ENCODE peak calls at places on chromosomes 3 and 15, in nine cellular contexts. H is prostate gland, Q is upper lobe of right lung, X is GM12864, K is choroid plexus epithelial cell, J is cardiac muscle cell, R is esophagus squamous epithelium, S is astrocyte of the spinal cord, N is tibial nerve. P is an unnamed sample.

GRCh38 chr3:127264292-127264691 is 23.6 kb downstream of the PRR20G start:
- DNase-seq in H (no peak), Q (no peak), X (no peak), K (no peak), J (peak), R (no peak), S (no peak), N (no peak), P (peak)

GRCh38 chr3:63684081-63684480 is 31.6 kb downstream of the SNTN start:
- DNase-seq in H (no peak), Q (no peak), X (no peak), K (no peak), J (no peak), R (no peak), S (no peak), N (no peak), P (no peak)

GRCh38 chr15:97654677-97655076 is 305.8 kb upstream of the ARRDC4 start:
- DNase-seq in H (no peak), Q (no peak), X (no peak), K (no peak), J (no peak), R (no peak), S (no peak), N (no peak), P (peak)

GRCh38 chr3:37847689-37848088 is 14.0 kb upstream of the CTDSPL start:
- DNase-seq in H (no peak), Q (no peak), X (no peak), K (no peak), J (no peak), R (no peak), S (no peak), N (no peak), P (no peak)

GRCh38 chr3:15958692-15959433 is 161.1 kb upstream of the ANKRD28 start:
- DNase-seq in H (no peak), Q (no peak), X (no peak), K (peak), J (no peak), R (no peak), S (peak), N (no peak), P (no peak)

GRCh38 chr3:183959214-183959613 is 58.5 kb downstream of the ABCC5 start:
- DNase-seq in H (no peak), Q (no peak), X (no peak), K (no peak), J (no peak), R (no peak), S (no peak), N (no peak), P (no peak)

GRCh38 chr15:50562735-50563640 is 16.5 kb upstream of the USP50 start:
- DNase-seq in H (no peak), Q (no peak), X (no peak), K (peak), J (peak), R (no peak), S (peak), N (no peak), P (no peak)

GRCh38 chr3:170909129-170909903 is 879 bp upstream of the EIF5A2 start:
- DNase-seq in H (no peak), Q (peak), X (no peak), K (peak), J (peak), R (no peak), S (peak), N (no peak), P (peak)

GRCh38 chr3:4351164-4351855 is 48.1 kb downstream of the SETMAR start:
- DNase-seq in H (no peak), Q (no peak), X (no peak), K (no peak), J (peak), R (no peak), S (no peak), N (no peak), P (no peak)

GRCh38 chr3:123618768-123619484 is 34.1 kb upstream of the HACD2 start:
- DNase-seq in H (peak), Q (no peak), X (no peak), K (peak), J (peak), R (no peak), S (peak), N (peak), P (peak)

GRCh38 chr15:101258238-101259144 is 6.6 kb upstream of the CHSY1 start:
- DNase-seq in H (peak), Q (no peak), X (peak), K (peak), J (peak), R (no peak), S (peak), N (no peak), P (peak)

GRCh38 chr15:78131295-78132021 is at the start of gene CIB2:
- DNase-seq in H (peak), Q (peak), X (no peak), K (peak), J (peak), R (no peak), S (peak), N (no peak), P (peak)

GRCh38 chr3:3031358-3031757 is 78.8 kb downstream of the IL5RA start:
- DNase-seq in H (no peak), Q (no peak), X (no peak), K (no peak), J (peak), R (no peak), S (no peak), N (no peak), P (no peak)

GRCh38 chr3:17730318-17730967 is 12.0 kb downstream of the TBC1D5 start:
- DNase-seq in H (no peak), Q (no peak), X (no peak), K (peak), J (peak), R (no peak), S (peak), N (no peak), P (peak)

GRCh38 chr3:89264037-89264560 is 156.7 kb downstream of the EPHA3 start:
- DNase-seq in H (no peak), Q (no peak), X (no peak), K (no peak), J (no peak), R (no peak), S (no peak), N (no peak), P (no peak)

GRCh38 chr15:50594311-50594710 is 47.8 kb upstream of the USP50 start:
- DNase-seq in H (no peak), Q (no peak), X (no peak), K (no peak), J (no peak), R (no peak), S (no peak), N (no peak), P (no peak)

GRCh38 chr3:139537325-139537724 is 2.2 kb downstream of the RBP1 start:
- DNase-seq in H (no peak), Q (no peak), X (no peak), K (peak), J (no peak), R (no peak), S (peak), N (no peak), P (no peak)

GRCh38 chr3:47259114-47259513 is 23.5 kb downstream of the KIF9 start:
- DNase-seq in H (no peak), Q (peak), X (no peak), K (no peak), J (no peak), R (no peak), S (no peak), N (no peak), P (no peak)

GRCh38 chr15:62742409-62743171 is 300.0 kb upstream of the TPM1 start:
- DNase-seq in H (peak), Q (no peak), X (peak), K (peak), J (peak), R (no peak), S (peak), N (peak), P (peak)

GRCh38 chr15:34984884-34985630 is 3.0 kb downstream of the ZNF770 start:
- DNase-seq in H (no peak), Q (peak), X (no peak), K (peak), J (peak), R (no peak), S (peak), N (no peak), P (no peak)

GRCh38 chr15:99474981-99475753 is 90.6 kb upstream of the MEF2A start:
- DNase-seq in H (no peak), Q (no peak), X (no peak), K (no peak), J (no peak), R (no peak), S (no peak), N (no peak), P (no peak)

GRCh38 chr15:58522865-58523264 is 91.1 kb downstream of the LIPC start:
- DNase-seq in H (no peak), Q (no peak), X (no peak), K (no peak), J (no peak), R (no peak), S (no peak), N (no peak), P (no peak)

GRCh38 chr3:109098245-109098644 is 19.7 kb downstream of the MORC1 start:
- DNase-seq in H (peak), Q (no peak), X (no peak), K (peak), J (no peak), R (no peak), S (no peak), N (no peak), P (peak)

GRCh38 chr3:56404884-56405283 is 63.4 kb downstream of the ERC2 start:
- DNase-seq in H (no peak), Q (no peak), X (no peak), K (no peak), J (no peak), R (no peak), S (no peak), N (no peak), P (no peak)

GRCh38 chr3:71912839-71913495 is 128.0 kb upstream of the PROK2 start:
- DNase-seq in H (no peak), Q (no peak), X (no peak), K (no peak), J (no peak), R (no peak), S (no peak), N (no peak), P (no peak)

GRCh38 chr3:35597490-35597889 is 41.8 kb upstream of the ARPP21 start:
- DNase-seq in H (no peak), Q (no peak), X (no peak), K (no peak), J (no peak), R (no peak), S (no peak), N (no peak), P (no peak)

GRCh38 chr3:101128786-101129185 is 135.6 kb upstream of the ABI3BP start:
- DNase-seq in H (no peak), Q (no peak), X (no peak), K (no peak), J (no peak), R (no peak), S (no peak), N (no peak), P (no peak)

GRCh38 chr3:20256144-20256543 is 70.1 kb upstream of the SGO1 start:
- DNase-seq in H (no peak), Q (no peak), X (no peak), K (no peak), J (no peak), R (no peak), S (peak), N (no peak), P (no peak)

GRCh38 chr15:29131336-29132109 is 138.1 kb downstream of the NSMCE3 start:
- DNase-seq in H (no peak), Q (no peak), X (no peak), K (no peak), J (no peak), R (no peak), S (no peak), N (no peak), P (no peak)

GRCh38 chr3:114155370-114155821 is 23.5 kb downstream of the DRD3 start:
- DNase-seq in H (no peak), Q (no peak), X (no peak), K (peak), J (peak), R (no peak), S (peak), N (no peak), P (peak)

GRCh38 chr15:51218249-51218648 is 120.1 kb downstream of the CYP19A1 start:
- DNase-seq in H (no peak), Q (no peak), X (no peak), K (no peak), J (no peak), R (no peak), S (peak), N (no peak), P (no peak)

GRCh38 chr3:40477671-40478070 is 749 bp downstream of the ZNF619 start:
- DNase-seq in H (no peak), Q (no peak), X (no peak), K (peak), J (no peak), R (no peak), S (no peak), N (no peak), P (no peak)

GRCh38 chr15:64024172-64025050 is 21.9 kb downstream of the DAPK2 start:
- DNase-seq in H (no peak), Q (no peak), X (no peak), K (peak), J (no peak), R (no peak), S (no peak), N (no peak), P (no peak)

GRCh38 chr15:33398555-33398954 is 87.8 kb downstream of the RYR3 start:
- DNase-seq in H (no peak), Q (no peak), X (no peak), K (no peak), J (no peak), R (no peak), S (no peak), N (no peak), P (no peak)

GRCh38 chr3:71659758-71660666 is 65.2 kb downstream of the EIF4E3 start:
- DNase-seq in H (no peak), Q (no peak), X (no peak), K (peak), J (no peak), R (no peak), S (peak), N (no peak), P (no peak)

GRCh38 chr15:70643106-70643782 is 120.1 kb downstream of the UACA start:
- DNase-seq in H (no peak), Q (no peak), X (no peak), K (no peak), J (no peak), R (no peak), S (no peak), N (no peak), P (no peak)

GRCh38 chr3:32614956-32615355 is 44.3 kb upstream of the DYNC1LI1 start:
- DNase-seq in H (no peak), Q (no peak), X (no peak), K (peak), J (peak), R (no peak), S (peak), N (no peak), P (no peak)

GRCh38 chr15:80801891-80802680 is 22.9 kb downstream of the CEMIP start:
- DNase-seq in H (no peak), Q (no peak), X (no peak), K (no peak), J (no peak), R (no peak), S (no peak), N (no peak), P (no peak)

GRCh38 chr3:193594946-193595689 is 2.1 kb downstream of the OPA1 start:
- DNase-seq in H (no peak), Q (no peak), X (no peak), K (peak), J (peak), R (no peak), S (peak), N (no peak), P (no peak)
- H3K4me3 ChIP-seq in H (no peak), Q (no peak), X (no peak), K (no peak), J (no peak), R (peak), S (no peak), N (no peak), P (peak)

GRCh38 chr3:168951368-168951767 is 712.1 kb downstream of the MECOM start:
- DNase-seq in H (no peak), Q (no peak), X (no peak), K (no peak), J (no peak), R (no peak), S (no peak), N (no peak), P (no peak)

GRCh38 chr3:168951884-168952283 is 711.6 kb downstream of the MECOM start:
- DNase-seq in H (no peak), Q (no peak), X (no peak), K (no peak), J (no peak), R (no peak), S (no peak), N (no peak), P (no peak)

GRCh38 chr3:168956087-168956486 is 707.4 kb downstream of the MECOM start:
- DNase-seq in H (no peak), Q (peak), X (no peak), K (no peak), J (no peak), R (no peak), S (no peak), N (no peak), P (no peak)

GRCh38 chr3:168952551-168952950 is 711.0 kb downstream of the MECOM start:
- DNase-seq in H (no peak), Q (no peak), X (no peak), K (peak), J (peak), R (no peak), S (peak), N (no peak), P (peak)
- H3K4me3 ChIP-seq in H (no peak), Q (no peak), X (no peak), K (no peak), J (no peak), R (no peak), S (no peak), N (no peak), P (no peak)

GRCh38 chr3:137770066-137770805 is 6.1 kb downstream of the SOX14 start:
- DNase-seq in H (no peak), Q (no peak), X (no peak), K (no peak), J (no peak), R (no peak), S (no peak), N (no peak), P (no peak)
- H3K4me3 ChIP-seq in H (no peak), Q (no peak), X (no peak), K (no peak), J (no peak), R (peak), S (no peak), N (peak), P (no peak)

DNA sequence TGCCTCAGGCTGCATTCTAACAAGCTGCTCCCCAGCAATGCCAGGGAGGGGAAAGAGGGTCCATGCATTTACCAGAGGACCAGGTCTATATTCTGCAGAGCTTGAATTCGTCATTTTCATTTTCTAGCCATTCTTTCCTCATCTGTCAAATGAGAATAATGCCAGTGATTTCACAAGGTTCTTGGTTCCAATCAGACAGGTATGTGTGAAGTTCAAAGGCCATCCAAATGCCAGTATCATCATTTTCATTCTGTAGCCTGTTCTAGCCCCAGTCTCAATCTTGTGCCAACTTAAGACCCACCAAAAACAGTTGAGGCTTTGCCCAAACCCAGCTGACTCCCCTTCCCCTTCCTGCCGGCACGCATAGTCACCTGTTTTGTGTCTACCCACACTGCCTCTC is 112.7 kb downstream of the IQSEC1 start:
- DNase-seq in H (no peak), Q (no peak), X (no peak), K (no peak), J (no peak), R (no peak), S (no peak), N (no peak), P (no peak)
- H3K4me3 ChIP-seq in H (no peak), Q (no peak), X (no peak), K (no peak), J (no peak), R (no peak), S (no peak), N (no peak), P (no peak)

DNA sequence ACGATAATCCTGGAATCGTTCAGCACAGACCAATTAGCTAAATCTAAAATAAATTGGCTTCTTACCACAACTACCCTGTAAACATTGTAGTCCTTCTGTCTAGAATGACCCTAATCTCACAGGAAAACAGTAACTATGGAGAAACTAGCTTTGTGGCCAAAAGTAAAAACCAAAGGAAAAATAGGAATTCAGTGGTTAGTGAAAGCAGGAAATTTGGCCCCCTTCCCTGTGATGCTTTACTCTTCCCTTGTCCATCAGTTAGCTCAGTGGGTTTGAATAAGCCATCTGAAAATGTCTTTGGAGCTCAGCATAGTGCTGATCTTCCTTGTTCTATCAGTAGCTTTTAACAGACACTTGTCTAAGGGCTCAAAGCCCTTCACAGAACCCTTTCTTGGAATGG is 1.6 kb downstream of the NMD3 start:
- DNase-seq in H (no peak), Q (no peak), X (no peak), K (peak), J (peak), R (no peak), S (peak), N (no peak), P (no peak)
- H3K4me3 ChIP-seq in H (peak), Q (peak), X (peak), K (peak), J (peak), R (peak), S (peak), N (peak), P (peak)

GRCh38 chr15:49424954-49425353 is 1.9 kb downstream of the FGF7 start:
- DNase-seq in H (no peak), Q (no peak), X (no peak), K (no peak), J (no peak), R (no peak), S (no peak), N (no peak), P (no peak)

GRCh38 chr15:49418811-49419210 is 4.2 kb upstream of the FGF7 start:
- DNase-seq in H (no peak), Q (no peak), X (no peak), K (no peak), J (no peak), R (no peak), S (no peak), N (no peak), P (no peak)

GRCh38 chr15:49423021-49423420 is at the start of gene FGF7:
- DNase-seq in H (no peak), Q (no peak), X (no peak), K (peak), J (peak), R (no peak), S (peak), N (no peak), P (peak)

GRCh38 chr15:49423906-49424520 is 971 bp downstream of the FGF7 start:
- DNase-seq in H (no peak), Q (no peak), X (no peak), K (no peak), J (peak), R (no peak), S (no peak), N (no peak), P (no peak)

DNA sequence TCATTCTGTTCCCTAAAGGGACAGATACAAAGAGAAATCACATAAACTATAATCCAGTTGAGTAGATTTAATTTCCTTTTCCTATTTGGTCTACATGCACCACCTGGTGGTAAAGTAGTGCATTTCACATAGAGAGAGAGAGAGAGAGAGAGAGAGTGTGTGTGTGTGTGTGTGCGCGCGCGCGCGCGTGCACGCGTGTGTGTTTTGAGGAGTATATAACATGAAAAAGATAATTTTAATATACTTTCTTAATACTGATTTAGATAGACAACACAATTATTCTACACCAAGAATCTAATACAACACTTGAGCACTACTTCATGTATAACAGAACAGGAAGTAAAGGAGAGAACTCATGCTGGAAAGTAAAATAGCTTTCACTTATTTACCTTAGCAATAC is 1.1 kb upstream of the FGF7 start:
- DNase-seq in H (no peak), Q (peak), X (peak), K (peak), J (peak), R (no peak), S (peak), N (peak), P (peak)
- H3K4me3 ChIP-seq in H (no peak), Q (peak), X (no peak), K (no peak), J (no peak), R (peak), S (no peak), N (peak), P (no peak)

P was measured in A673.